ENCODE peak calls at places on chromosome 3, in ten cellular contexts. H is cerebellum; O is activated gamma-delta T cell; N is stimulated activated CD8-positive, alpha-beta memory T cell treated with anti-CD3 and anti-CD28 coated beads, Interleukin-15, amount 100 ng/mL, for 1 hour; S is uterus; P is NCI-H2029 treated with DMSO at 0.1 percent for 48 hours; C is activated CD8-positive, alpha-beta memory T cell treated with anti-CD3 and anti-CD28 coated beads for 48 hours; L is M059J; V is WTC11; Y is heart left ventricle. B is an unnamed sample.

GRCh38 chr3:130963444-130963843 is 63.2 kb downstream of the ASTE1 start:
- DNase-seq in P (no peak), N (no peak), L (peak), O (no peak), Y (no peak), S (no peak), H (no peak), C (no peak), V (no peak), B (no peak)

GRCh38 chr3:123750659-123751420 is 133.3 kb downstream of the MYLK start:
- DNase-seq in S (no peak), O (no peak), H (no peak), P (no peak), Y (no peak), C (no peak), L (peak), N (no peak), V (no peak), B (no peak)

GRCh38 chr3:174060431-174060830 is 662.9 kb downstream of the NLGN1 start:
- DNase-seq in Y (no peak), L (no peak), O (no peak), P (no peak), S (no peak), V (no peak), H (no peak), C (no peak), N (no peak), B (no peak)

GRCh38 chr3:67564008-67564407 is 90.4 kb downstream of the SUCLG2 start:
- DNase-seq in P (no peak), V (no peak), H (no peak), C (no peak), L (no peak), Y (no peak), N (no peak), O (no peak), S (no peak), B (no peak)

GRCh38 chr3:52128118-52128683 is 26.0 kb downstream of the POC1A start:
- DNase-seq in S (no peak), V (no peak), P (no peak), L (peak), N (no peak), O (no peak), H (no peak), Y (peak), C (no peak), B (no peak)

GRCh38 chr3:9552252-9552999 is 1.2 kb downstream of the LHFPL4 start:
- DNase-seq in Y (no peak), V (peak), C (no peak), S (peak), P (no peak), L (no peak), N (peak), O (no peak), H (peak), B (peak)

GRCh38 chr3:169945313-169945712 is 21.3 kb upstream of the SEC62 start:
- DNase-seq in O (no peak), P (no peak), S (no peak), C (no peak), N (no peak), V (no peak), Y (no peak), L (no peak), H (no peak), B (no peak)

GRCh38 chr3:169591983-169592644 is 71.4 kb downstream of the MECOM start:
- DNase-seq in P (no peak), V (no peak), S (no peak), N (no peak), H (no peak), C (no peak), O (no peak), Y (no peak), L (peak), B (peak)

GRCh38 chr3:16150285-16150684 is 24.2 kb upstream of the GALNT15 start:
- DNase-seq in S (no peak), O (no peak), H (no peak), V (no peak), Y (no peak), L (no peak), C (no peak), N (no peak), P (no peak), B (no peak)

GRCh38 chr3:123782488-123782887 is 101.6 kb downstream of the MYLK start:
- DNase-seq in P (no peak), O (no peak), N (no peak), L (no peak), S (no peak), H (no peak), C (no peak), V (no peak), Y (no peak), B (no peak)

GRCh38 chr3:99532246-99532645 is 106.1 kb upstream of the COL8A1 start:
- DNase-seq in C (no peak), S (peak), H (no peak), P (no peak), Y (no peak), L (peak), V (peak), O (no peak), N (no peak), B (peak)

GRCh38 chr3:113639683-113640082 is 56.8 kb downstream of the USF3 start:
- DNase-seq in O (no peak), Y (no peak), P (no peak), C (no peak), V (no peak), N (no peak), S (no peak), L (no peak), H (no peak), B (no peak)

GRCh38 chr3:187027531-187027936 is 97.2 kb downstream of the ST6GAL1 start:
- DNase-seq in V (no peak), S (no peak), Y (no peak), H (no peak), P (no peak), C (no peak), L (no peak), N (peak), O (no peak), B (no peak)

GRCh38 chr3:175585898-175586297 is 726.8 kb downstream of the NAALADL2 start:
- DNase-seq in C (no peak), P (no peak), H (no peak), N (no peak), Y (no peak), S (no peak), V (no peak), L (peak), O (no peak), B (no peak)

GRCh38 chr3:124032351-124032880 is 40.5 kb upstream of the ROPN1 start:
- DNase-seq in N (no peak), S (peak), Y (no peak), V (peak), H (peak), L (peak), O (no peak), C (no peak), P (peak), B (peak)

GRCh38 chr3:48503406-48504050 is 446 bp downstream of the SHISA5 start:
- DNase-seq in Y (peak), N (no peak), H (no peak), S (peak), L (peak), O (no peak), P (no peak), V (peak), C (no peak), B (peak)

GRCh38 chr3:188840290-188840689 is 331.5 kb upstream of the TPRG1 start:
- DNase-seq in P (no peak), Y (no peak), O (no peak), H (no peak), V (no peak), L (no peak), S (no peak), C (no peak), N (no peak), B (no peak)

GRCh38 chr3:182837855-182838454 is 44.7 kb downstream of the ATP11B start:
- DNase-seq in C (no peak), Y (no peak), P (no peak), S (no peak), L (peak), H (no peak), O (no peak), V (no peak), N (no peak), B (no peak)

GRCh38 chr3:195802261-195802701 is 9.4 kb downstream of the MUC4 start:
- DNase-seq in H (no peak), O (no peak), S (no peak), C (no peak), N (no peak), P (no peak), L (no peak), Y (no peak), V (no peak), B (no peak)

GRCh38 chr3:20930034-20930433 is 744.0 kb upstream of the SGO1 start:
- DNase-seq in C (no peak), S (no peak), Y (no peak), H (no peak), L (peak), N (no peak), O (no peak), V (peak), P (peak), B (no peak)

GRCh38 chr3:17357035-17357710 is 385.3 kb downstream of the TBC1D5 start:
- DNase-seq in S (no peak), O (no peak), C (no peak), N (no peak), Y (no peak), L (no peak), P (no peak), V (no peak), H (no peak), B (no peak)

GRCh38 chr3:14452676-14453367 is 50.4 kb downstream of the SLC6A6 start:
- DNase-seq in O (no peak), L (peak), P (peak), V (no peak), S (peak), Y (peak), H (no peak), N (no peak), C (no peak), B (peak)

GRCh38 chr3:45628746-45629145 is 34.2 kb downstream of the LIMD1 start:
- DNase-seq in Y (no peak), L (no peak), P (no peak), N (no peak), O (no peak), S (no peak), C (no peak), V (no peak), H (no peak), B (no peak)

B was measured in left cardiac atrium.